ENCODE peak calls at places on chromosomes 3 and 15, in five cellular contexts. F, Z, I, C and Q are unnamed samples.
A peak's percentile ranks its signal among the peaks of the same experiment; 100 is the strongest.

GRCh38 chr3:127639173-127640030 is 10.4 kb downstream of the PODXL2 start:
- DNase-seq in C (no peak), Z (peak; percentile 65), I (peak; percentile 70), F (peak; percentile 75), Q (no peak)

GRCh38 chr3:7504886-7505775 is 644.2 kb downstream of the GRM7 start:
- DNase-seq in I (no peak), C (no peak), F (peak; percentile 40), Z (peak; percentile 89), Q (no peak)

GRCh38 chr3:94183551-94183950 is 120.7 kb downstream of the NSUN3 start:
- DNase-seq in I (no peak), Z (no peak), C (no peak), F (no peak), Q (no peak)

GRCh38 chr15:71785996-71786395 is 24.4 kb upstream of the NR2E3 start:
- DNase-seq in I (no peak), C (no peak), F (no peak), Z (no peak), Q (no peak)

GRCh38 chr3:27046346-27046745 is 322.8 kb downstream of the NEK10 start:
- DNase-seq in C (no peak), I (no peak), Z (no peak), F (no peak), Q (no peak)

GRCh38 chr15:88621789-88622604 is 857 bp downstream of the AEN start:
- DNase-seq in C (no peak), Z (peak; percentile 61), F (no peak), I (peak; percentile 75), Q (peak; percentile 70)

GRCh38 chr15:40929730-40930429 is 740 bp downstream of the DLL4 start:
- DNase-seq in I (peak; percentile 73), C (no peak), F (no peak), Z (peak; percentile 45), Q (peak; percentile 76)

GRCh38 chr3:67635806-67636205 is 18.6 kb downstream of the SUCLG2 start:
- DNase-seq in Z (no peak), C (no peak), I (peak; percentile 40), F (no peak), Q (no peak)

GRCh38 chr3:260911-261310 is 64.3 kb downstream of the CHL1 start:
- DNase-seq in I (peak; percentile 18), Z (no peak), F (no peak), C (no peak), Q (no peak)

GRCh38 chr3:170413291-170413690 is 5.4 kb upstream of the CLDN11 start:
- DNase-seq in F (no peak), Z (no peak), C (no peak), I (no peak), Q (no peak)

GRCh38 chr3:52401021-52401420 is 43.9 kb downstream of the SEMA3G start:
- DNase-seq in I (no peak), F (no peak), C (no peak), Z (no peak), Q (no peak)
- H3K36me3 ChIP-seq in I (peaks cover 6% of the 10 kb centered on the region), F (no peaks in the 10 kb centered on the region), C (peaks cover 72% of the 10 kb centered on the region), Z (peaks cover 34% of the 10 kb centered on the region), Q (peaks cover 51% of the 10 kb centered on the region)

DNA sequence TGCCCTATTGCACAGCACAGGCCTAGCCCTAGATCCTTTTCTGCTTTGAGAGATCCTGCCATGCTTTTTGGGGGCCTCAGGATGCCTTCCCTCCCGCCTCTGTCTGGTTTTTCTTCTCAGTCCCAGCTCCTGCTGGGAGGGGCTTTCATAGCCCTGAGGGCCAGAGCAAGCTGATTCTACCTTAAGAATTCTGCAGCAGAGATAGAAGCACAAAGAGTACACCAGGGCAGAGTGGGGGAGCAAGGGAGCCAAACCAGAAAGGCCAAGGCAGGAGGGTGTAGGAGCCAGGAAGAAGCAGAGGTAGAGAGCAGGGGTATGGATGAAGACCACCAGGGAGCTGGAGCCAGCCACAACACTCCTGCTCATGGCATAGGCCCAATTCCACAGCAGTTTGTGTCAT is 18.1 kb downstream of the SH3BP5 start:
- DNase-seq in F (no peak), Z (no peak), I (no peak), C (no peak), Q (no peak)
- H3K4me1 ChIP-seq in F (peaks cover 27% of the 10 kb centered on the region), Z (peaks cover 37% of the 10 kb centered on the region), I (peaks cover 71% of the 10 kb centered on the region), C (peaks cover 10% of the 10 kb centered on the region), Q (peaks cover 18% of the 10 kb centered on the region)

GRCh38 chr3:6255229-6255628 is 605.7 kb upstream of the GRM7 start:
- DNase-seq in Z (no peak), F (no peak), C (no peak), I (no peak), Q (no peak)
- H3K9me3 ChIP-seq in Z (peaks cover 2% of the 10 kb centered on the region), F (no peaks in the 10 kb centered on the region), C (no peaks in the 10 kb centered on the region), I (no peaks in the 10 kb centered on the region), Q (no peaks in the 10 kb centered on the region)

GRCh38 chr15:35784745-35785144 is 238.8 kb upstream of the DPH6 start:
- DNase-seq in I (no peak), Z (no peak), C (peak; percentile 13), F (no peak), Q (no peak)
- H3K36me3 ChIP-seq in I (no peaks in the 10 kb centered on the region), Z (no peaks in the 10 kb centered on the region), C (no peaks in the 10 kb centered on the region), F (no peaks in the 10 kb centered on the region), Q (no peaks in the 10 kb centered on the region)

GRCh38 chr3:42532229-42532628 is 29.8 kb downstream of the VIPR1 start:
- DNase-seq in F (no peak), I (no peak), Z (no peak), C (no peak), Q (no peak)

GRCh38 chr3:42533161-42533897 is 30.9 kb downstream of the VIPR1 start:
- DNase-seq in I (no peak), Z (no peak), F (no peak), C (no peak), Q (no peak)

GRCh38 chr3:42530073-42530472 is 27.6 kb downstream of the VIPR1 start:
- DNase-seq in Z (no peak), I (no peak), C (no peak), F (no peak), Q (no peak)

GRCh38 chr3:42529463-42529862 is 27.0 kb downstream of the VIPR1 start:
- DNase-seq in I (no peak), Z (no peak), F (no peak), C (no peak), Q (no peak)

DNA sequence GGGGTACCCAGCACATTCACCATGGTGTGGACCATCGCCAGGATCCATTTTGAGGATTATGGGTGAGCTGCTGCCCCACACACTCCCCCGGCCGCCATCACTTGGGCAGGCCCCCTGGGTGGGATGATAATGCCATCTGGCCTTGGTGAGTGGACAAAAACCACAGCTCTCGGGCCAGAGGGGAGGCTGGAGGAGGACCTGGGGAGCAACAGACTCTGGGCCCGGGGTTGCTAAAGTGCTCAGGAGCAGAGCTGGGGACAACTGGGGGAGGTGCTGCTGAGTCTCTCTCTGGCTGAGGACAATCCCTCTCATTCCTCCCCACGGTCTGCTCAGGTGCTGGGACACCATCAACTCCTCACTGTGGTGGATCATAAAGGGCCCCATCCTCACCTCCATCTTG is 29.0 kb downstream of the VIPR1 start:
- DNase-seq in C (no peak), F (no peak), Z (no peak), I (no peak), Q (no peak)
- H3K4me1 ChIP-seq in C (peaks cover 12% of the 10 kb centered on the region), F (no peaks in the 10 kb centered on the region), Z (peaks cover 3% of the 10 kb centered on the region), I (no peaks in the 10 kb centered on the region), Q (no peaks in the 10 kb centered on the region)

DNA sequence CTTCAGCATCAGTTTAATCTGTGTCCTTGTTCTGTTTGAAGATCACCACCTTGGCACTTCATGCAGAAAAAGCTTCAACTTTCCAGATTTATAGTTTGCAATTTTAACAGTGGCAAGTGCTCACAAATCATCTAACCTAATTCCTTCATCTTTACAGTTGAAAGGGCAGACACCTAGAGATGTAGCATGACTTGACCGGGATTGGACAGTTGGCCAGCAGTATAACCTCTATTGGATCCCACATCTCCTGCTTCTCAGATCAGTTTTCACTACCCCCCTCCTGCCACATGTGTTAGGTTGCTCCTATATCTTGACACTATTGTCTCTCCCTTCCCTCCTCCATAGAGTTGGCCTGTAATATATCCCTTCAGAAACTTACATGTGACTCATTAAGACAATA is 206.1 kb upstream of the SEMA6D start:
- DNase-seq in I (no peak), C (no peak), Z (no peak), F (no peak), Q (no peak)
- H3K9me3 ChIP-seq in I (no peaks in the 10 kb centered on the region), C (no peaks in the 10 kb centered on the region), Z (no peaks in the 10 kb centered on the region), F (no peaks in the 10 kb centered on the region), Q (no peaks in the 10 kb centered on the region)